ENCODE peak calls at places on chromosomes 4 and X, in six cellular contexts. F is Karpas-422, G is SK-N-SH, X is PC-3, A is HCT116, U is MM.1S. Z is an unnamed sample.
A peak's percentile ranks its signal among the peaks of the same experiment; 100 is the strongest.

GRCh38 chr4:153649572-153649991 is 34.5 kb upstream of the TLR2 start:
- DNase-seq in F (peak; percentile 77), G (no peak), X (peak; percentile 62), A (peak; percentile 60), U (no peak), Z (peak; percentile 56)

GRCh38 chr4:145731026-145731425 is 51.1 kb downstream of the C4orf51 start:
- DNase-seq in F (no peak), G (no peak), X (peak; percentile 19), A (no peak), U (no peak), Z (peak; percentile 15)

GRCh38 chrX:68942797-68943196 is 114.0 kb downstream of the EFNB1 start:
- DNase-seq in F (no peak), G (no peak), X (no peak), A (no peak), U (no peak), Z (no peak)

GRCh38 chr4:110970642-110971041 is 347.8 kb upstream of the PITX2 start:
- DNase-seq in F (peak; percentile 87), G (no peak), X (peak; percentile 53), A (peak; percentile 65), U (peak; percentile 48), Z (peak; percentile 51)

GRCh38 chr4:825969-826330 is at the start of gene CPLX1:
- DNase-seq in F (no peak), G (peak; percentile 96), X (peak; percentile 6), A (no peak), U (no peak), Z (peak; percentile 67)

GRCh38 chr4:28921886-28922285 is 1798.3 kb upstream of the PCDH7 start:
- DNase-seq in F (no peak), G (no peak), X (peak; percentile 3), A (no peak), U (no peak), Z (peak; percentile 6)

GRCh38 chrX:15834827-15835595 is 19.6 kb downstream of the AP1S2 start:
- DNase-seq in F (no peak), G (no peak), X (peak; percentile 58), A (no peak), U (no peak), Z (no peak)

GRCh38 chr4:113467581-113467980 is 294.0 kb downstream of the CAMK2D start:
- DNase-seq in F (no peak), G (no peak), X (peak; percentile 59), A (no peak), U (no peak), Z (peak; percentile 93)

GRCh38 chrX:14529288-14529989 is at the start of gene GLRA2:
- DNase-seq in F (peak; percentile 59), G (no peak), X (peak; percentile 35), A (no peak), U (peak; percentile 33), Z (peak; percentile 48)

GRCh38 chrX:9466115-9466495 is 1.2 kb downstream of the TBL1X start:
- DNase-seq in F (no peak), G (peak; percentile 65), X (peak; percentile 33), A (no peak), U (peak; percentile 35), Z (peak; percentile 43)

GRCh38 chrX:23694606-23695005 is 27.3 kb downstream of the PRDX4 start:
- DNase-seq in F (peak; percentile 85), G (peak; percentile 67), X (peak; percentile 72), A (peak; percentile 21), U (peak; percentile 28), Z (peak; percentile 71)

GRCh38 chrX:29432534-29432933 is 782.8 kb upstream of the MAGEB2 start:
- DNase-seq in F (no peak), G (no peak), X (no peak), A (no peak), U (no peak), Z (no peak)

GRCh38 chr4:72489267-72489666 is 79.8 kb downstream of the ADAMTS3 start:
- DNase-seq in F (no peak), G (no peak), X (peak; percentile 87), A (no peak), U (no peak), Z (peak; percentile 56)

GRCh38 chr4:128225148-128225547 is 62.5 kb downstream of the PGRMC2 start:
- DNase-seq in F (no peak), G (no peak), X (peak; percentile 27), A (no peak), U (no peak), Z (peak; percentile 57)

GRCh38 chr4:140233811-140234696 is 80.1 kb upstream of the MAML3 start:
- DNase-seq in F (no peak), G (no peak), X (peak; percentile 29), A (no peak), U (no peak), Z (peak; percentile 70)

GRCh38 chr4:172344266-172344772 is 531.1 kb downstream of the GALNTL6 start:
- DNase-seq in F (no peak), G (peak; percentile 41), X (no peak), A (no peak), U (no peak), Z (no peak)

GRCh38 chr4:149823770-149824221 is 8.2 kb upstream of the IQCM start:
- DNase-seq in F (no peak), G (no peak), X (peak; percentile 79), A (peak; percentile 39), U (no peak), Z (peak; percentile 92)

GRCh38 chrX:124829930-124830329 is 483.6 kb downstream of the SH2D1A start:
- DNase-seq in F (peak; percentile 48), G (no peak), X (no peak), A (no peak), U (no peak), Z (no peak)

GRCh38 chr4:185587065-185587443 is 51.7 kb upstream of the PDLIM3 start:
- DNase-seq in F (no peak), G (no peak), X (no peak), A (no peak), U (no peak), Z (no peak)

GRCh38 chr4:38154681-38155588 is 194.7 kb downstream of the PTTG2 start:
- DNase-seq in F (no peak), G (no peak), X (no peak), A (no peak), U (no peak), Z (peak; percentile 42)

GRCh38 chr4:1720163-1720983 is 750 bp downstream of the TMEM129 start:
- DNase-seq in F (peak; percentile 85), G (peak; percentile 74), X (no peak), A (no peak), U (peak; percentile 64), Z (peak; percentile 77)

GRCh38 chrX:43121637-43122036 is 343.7 kb upstream of the PPP1R2C start:
- DNase-seq in F (no peak), G (no peak), X (no peak), A (no peak), U (no peak), Z (no peak)

GRCh38 chr4:93646225-93646930 is 182.2 kb upstream of the ATOH1 start:
- DNase-seq in F (no peak), G (no peak), X (peak; percentile 65), A (no peak), U (no peak), Z (no peak)

GRCh38 chrX:132738951-132739350 is 219.5 kb downstream of the HS6ST2 start:
- DNase-seq in F (no peak), G (no peak), X (no peak), A (no peak), U (no peak), Z (no peak)

GRCh38 chrX:39835241-39835640 is 262.5 kb downstream of the BCOR start:
- DNase-seq in F (no peak), G (no peak), X (no peak), A (no peak), U (no peak), Z (no peak)

GRCh38 chr4:125772680-125773079 is 457.9 kb downstream of the FAT4 start:
- DNase-seq in F (no peak), G (no peak), X (no peak), A (no peak), U (no peak), Z (no peak)
- H3K9ac ChIP-seq in F (no peak overlapping the region), G (no peak overlapping the region), X (no peak overlapping the region), A (no peak overlapping the region), U (no peak overlapping the region), Z (no peak overlapping the region)

DNA sequence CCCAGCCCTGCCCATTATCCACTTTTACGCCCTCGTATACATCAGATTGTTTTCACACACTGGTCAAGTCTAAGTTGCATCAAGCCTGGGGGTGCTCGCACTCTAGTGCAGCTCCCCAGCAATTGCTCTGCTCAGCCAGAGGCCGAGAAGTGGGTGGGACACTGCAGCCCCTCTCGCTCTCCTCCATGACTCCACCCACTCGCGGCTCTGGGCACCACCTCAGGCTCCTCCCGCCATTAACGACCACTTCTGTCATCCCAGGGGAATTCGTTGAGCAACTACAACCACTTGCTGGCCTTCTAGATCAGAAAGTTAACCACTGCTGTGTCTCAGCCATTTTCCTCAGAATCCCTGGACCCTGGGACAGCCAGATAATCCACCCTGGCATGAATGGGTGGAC is 53.6 kb downstream of the ETNPPL start:
- DNase-seq in F (no peak), G (no peak), X (no peak), A (no peak), U (no peak), Z (no peak)
- H3K9me2 ChIP-seq in F (no peaks in the 10 kb centered on the region), G (no peaks in the 10 kb centered on the region), X (no peaks in the 10 kb centered on the region), A (no peaks in the 10 kb centered on the region), U (no peaks in the 10 kb centered on the region), Z (no peaks in the 10 kb centered on the region)

GRCh38 chr4:176793060-176793605 is 411 bp upstream of the VEGFC start:
- DNase-seq in F (no peak), G (no peak), X (no peak), A (no peak), U (no peak), Z (no peak)

GRCh38 chr4:176794651-176795050 is 1.9 kb upstream of the VEGFC start:
- DNase-seq in F (no peak), G (no peak), X (peak; percentile 88), A (no peak), U (no peak), Z (no peak)

GRCh38 chr4:176792348-176793059 is at the start of gene VEGFC:
- DNase-seq in F (no peak), G (peak; percentile 79), X (peak; percentile 66), A (no peak), U (peak; percentile 72), Z (peak; percentile 94)

GRCh38 chr4:176795441-176795840 is 2.7 kb upstream of the VEGFC start:
- DNase-seq in F (no peak), G (no peak), X (no peak), A (no peak), U (no peak), Z (no peak)

DNA sequence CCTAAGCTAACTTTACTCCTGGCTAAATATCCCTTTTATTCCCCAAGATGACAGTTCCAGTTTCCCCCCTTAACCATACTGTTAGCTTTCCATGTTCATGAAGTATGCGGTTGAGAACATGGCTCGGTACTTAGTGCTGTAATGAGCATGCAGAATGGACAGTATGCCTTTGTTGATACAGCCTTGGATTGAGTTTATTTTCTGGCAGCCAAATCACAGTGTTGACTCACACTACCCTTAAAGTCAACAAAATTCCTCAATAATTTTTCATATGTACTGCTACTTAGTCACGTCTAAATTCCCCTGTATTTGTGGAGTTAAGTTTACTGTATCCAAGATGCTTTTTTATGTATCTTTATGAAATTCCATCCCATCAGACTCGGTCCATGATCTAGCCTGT is 1.4 kb upstream of the VEGFC start:
- DNase-seq in F (no peak), G (no peak), X (peak; percentile 91), A (no peak), U (no peak), Z (peak; percentile 93)
- H3K9ac ChIP-seq in F (no peak overlapping the region), G (peak overlapping the region; percentile 82), X (peak overlapping the region; percentile 100), A (no peak overlapping the region), U (no peak overlapping the region), Z (peak overlapping the region; percentile 69)

DNA sequence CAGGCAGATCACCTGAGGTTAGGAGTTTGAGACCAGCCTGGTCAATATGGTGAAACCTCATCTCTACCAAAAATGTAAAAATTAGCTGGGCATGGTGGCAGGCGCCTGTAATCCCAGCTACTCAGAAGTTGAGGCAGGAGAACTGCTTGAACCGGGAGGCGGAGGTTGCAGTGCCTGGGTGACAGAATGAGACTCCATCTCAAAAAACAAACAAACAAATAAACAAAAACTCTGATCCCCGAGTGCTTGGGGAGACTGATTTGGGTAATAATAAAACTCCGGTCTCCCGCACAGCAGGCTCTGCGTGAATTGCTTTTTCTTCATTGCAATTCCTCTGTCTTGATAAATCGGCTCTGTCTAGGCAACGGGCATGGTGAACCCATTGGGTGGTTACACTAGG is 73.4 kb downstream of the HPRT1 start:
- DNase-seq in F (no peak), G (no peak), X (no peak), A (no peak), U (no peak), Z (no peak)
- H3K9me2 ChIP-seq in F (no peaks in the 10 kb centered on the region), G (no peaks in the 10 kb centered on the region), X (no peaks in the 10 kb centered on the region), A (no peaks in the 10 kb centered on the region), U (no peaks in the 10 kb centered on the region), Z (no peaks in the 10 kb centered on the region)